ENCODE peak calls at places on chromosomes 16 and 17, in seven cellular contexts. D is mammary epithelial cell, P is mesenchymal stem cell, U is PC-3, R is neural progenitor cell, W is H9, J is astrocyte. T is an unnamed sample.
A peak's percentile ranks its signal among the peaks of the same experiment; 100 is the strongest.

GRCh38 chr17:55770220-55770870 is 19.5 kb downstream of the PCTP start:
- DNase-seq in D (peak; percentile 56), P (peak; percentile 78), U (peak; percentile 86), R (peak; percentile 65), W (no peak), J (peak; percentile 36), T (peak; percentile 87)

GRCh38 chr16:84410361-84411138 is 42.2 kb downstream of the ATP2C2 start:
- DNase-seq in D (no peak), P (no peak), U (peak; percentile 8), R (no peak), W (no peak), J (no peak), T (no peak)

GRCh38 chr17:77830816-77831490 is 127.5 kb upstream of the TNRC6C start:
- DNase-seq in D (no peak), P (no peak), U (no peak), R (no peak), W (no peak), J (no peak), T (no peak)

GRCh38 chr17:67441052-67441738 is 64.1 kb downstream of the PITPNC1 start:
- DNase-seq in D (no peak), P (peak; percentile 98), U (peak; percentile 89), R (peak; percentile 73), W (no peak), J (peak; percentile 76), T (peak; percentile 4)

GRCh38 chr17:27810902-27811557 is 10.7 kb upstream of the NOS2 start:
- DNase-seq in D (no peak), P (peak; percentile 57), U (peak; percentile 46), R (no peak), W (no peak), J (no peak), T (no peak)

GRCh38 chr16:51592013-51592501 is 441.0 kb upstream of the SALL1 start:
- DNase-seq in D (no peak), P (no peak), U (no peak), R (peak; percentile 46), W (no peak), J (no peak), T (peak; percentile 14)

GRCh38 chr17:82668024-82668630 is 19.9 kb upstream of the WDR45B start:
- DNase-seq in D (no peak), P (no peak), U (no peak), R (no peak), W (no peak), J (no peak), T (no peak)

GRCh38 chr16:84786605-84787302 is 33.0 kb upstream of the CRISPLD2 start:
- DNase-seq in D (no peak), P (no peak), U (no peak), R (no peak), W (no peak), J (no peak), T (no peak)

GRCh38 chr17:40993856-40994255 is at the start of gene KRTAP3-3:
- DNase-seq in D (no peak), P (no peak), U (no peak), R (no peak), W (no peak), J (no peak), T (no peak)

GRCh38 chr17:5780476-5780875 is 196.2 kb upstream of the NLRP1 start:
- DNase-seq in D (peak; percentile 61), P (peak; percentile 77), U (peak; percentile 80), R (no peak), W (no peak), J (peak; percentile 85), T (peak; percentile 77)

GRCh38 chr16:10578474-10579316 is 1.7 kb downstream of the EMP2 start:
- DNase-seq in D (peak; percentile 30), P (no peak), U (peak; percentile 55), R (no peak), W (no peak), J (no peak), T (no peak)

GRCh38 chr17:42744283-42744805 is 496 bp downstream of the EZH1 start:
- DNase-seq in D (peak; percentile 76), P (peak; percentile 63), U (peak; percentile 44), R (no peak), W (no peak), J (no peak), T (peak; percentile 63)

GRCh38 chr17:70588003-70588402 is 418.7 kb downstream of the KCNJ2 start:
- DNase-seq in D (peak; percentile 44), P (peak; percentile 24), U (no peak), R (no peak), W (no peak), J (peak; percentile 56), T (no peak)

GRCh38 chr17:49480833-49481615 is 14.1 kb upstream of the NGFR start:
- DNase-seq in D (no peak), P (no peak), U (no peak), R (no peak), W (no peak), J (no peak), T (no peak)

DNA sequence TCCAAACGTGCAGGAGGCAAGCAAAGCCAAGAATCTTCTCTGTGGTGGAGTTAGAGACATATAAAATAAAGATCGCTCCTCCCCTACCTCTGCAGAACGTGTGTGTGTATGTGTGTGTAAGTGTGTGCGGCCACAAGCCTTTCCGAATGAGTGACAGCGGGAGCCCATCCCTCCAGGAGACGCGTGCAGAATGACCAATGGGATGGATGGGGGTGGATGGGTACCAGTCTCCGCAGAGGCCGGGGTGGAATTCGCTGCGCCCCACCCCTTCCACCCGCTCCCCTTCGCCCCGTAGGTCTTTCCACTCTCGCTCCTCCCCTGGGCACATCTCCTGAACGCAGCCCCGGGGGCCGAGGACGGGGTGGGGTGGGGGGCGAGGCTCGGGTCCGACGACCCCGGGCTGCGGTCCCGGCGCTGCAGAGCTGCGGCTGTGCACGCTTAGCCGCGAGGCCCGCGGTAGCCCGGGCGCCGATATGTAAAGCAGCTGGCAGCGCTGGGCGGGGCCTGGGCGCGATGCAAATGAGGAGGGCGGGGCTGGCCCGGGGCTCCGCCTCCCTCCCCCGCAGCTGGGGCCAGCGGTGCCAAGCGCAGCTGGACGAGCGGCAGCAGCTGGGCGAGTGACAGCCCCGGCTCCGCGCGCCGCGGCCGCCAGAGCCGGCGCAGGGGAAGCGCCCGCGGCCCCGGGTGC is at the start of gene PRKCB:
- DNase-seq in D (peak; percentile 47), P (peak; percentile 1), U (no peak), R (peak; percentile 98), W (peak; percentile 89), J (no peak), T (peak; percentile 29)
- H3K9ac ChIP-seq in D (no peak within 1 kb of the TSS), P (no peak within 1 kb of the TSS), U (no peak within 1 kb of the TSS), R (no peak within 1 kb of the TSS), W (no peak within 1 kb of the TSS), J (no peak within 1 kb of the TSS), T (no peak within 1 kb of the TSS)

DNA sequence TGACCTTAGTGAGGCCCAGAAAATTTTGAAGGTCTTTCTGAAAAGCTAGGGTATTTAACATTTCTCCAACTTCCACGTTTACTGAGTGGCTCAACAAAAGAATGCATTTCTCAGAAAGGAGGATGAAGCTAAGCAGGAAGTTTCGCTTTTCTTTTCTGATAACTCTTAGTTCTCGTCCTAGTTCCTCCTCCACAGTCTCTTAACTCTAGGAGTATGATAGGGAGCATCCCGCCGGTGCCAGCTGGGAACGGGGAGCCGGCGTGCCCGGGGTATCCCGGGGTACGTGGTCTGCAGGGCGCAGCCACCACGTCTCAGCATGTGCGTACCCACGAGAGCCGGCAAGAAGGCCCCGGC is 350 bp downstream of the KARS1 start:
- DNase-seq in D (no peak), P (no peak), U (no peak), R (no peak), W (no peak), J (no peak), T (no peak)
- H3K4me1 ChIP-seq in D (peaks cover 25% of the 10 kb centered on the region), P (peaks cover 17% of the 10 kb centered on the region), U (peaks cover 21% of the 10 kb centered on the region), R (peaks cover 15% of the 10 kb centered on the region), W (no peaks in the 10 kb centered on the region), J (peaks cover 16% of the 10 kb centered on the region), T (peaks cover 41% of the 10 kb centered on the region)

GRCh38 chr16:56999409-57000270 is 10.3 kb downstream of the NLRC5 start:
- DNase-seq in D (no peak), P (peak; percentile 41), U (no peak), R (no peak), W (no peak), J (no peak), T (no peak)
- H3K9ac ChIP-seq in D (no peak overlapping the region), P (peak overlapping the region; percentile 74), U (no peak overlapping the region), R (no peak overlapping the region), W (no peak overlapping the region), J (peak overlapping the region; percentile 76), T (peak overlapping the region; percentile 21)

GRCh38 chr17:75812096-75813001 is 27.7 kb downstream of the UNK start:
- DNase-seq in D (no peak), P (no peak), U (no peak), R (no peak), W (peak; percentile 24), J (no peak), T (no peak)

GRCh38 chr17:75814900-75815373 is 29.3 kb downstream of the UNC13D start:
- DNase-seq in D (peak; percentile 78), P (peak; percentile 79), U (peak; percentile 90), R (no peak), W (no peak), J (peak; percentile 74), T (peak; percentile 71)

GRCh38 chr17:75814021-75814395 is 29.4 kb downstream of the UNK start:
- DNase-seq in D (no peak), P (no peak), U (no peak), R (no peak), W (no peak), J (no peak), T (no peak)

GRCh38 chr17:75815399-75815798 is 28.8 kb downstream of the UNC13D start:
- DNase-seq in D (no peak), P (no peak), U (no peak), R (no peak), W (no peak), J (no peak), T (no peak)

GRCh38 chr17:75813081-75814020 is 28.7 kb downstream of the UNK start:
- DNase-seq in D (no peak), P (no peak), U (no peak), R (no peak), W (no peak), J (no peak), T (no peak)
- H3K4me1 ChIP-seq in D (peaks cover 28% of the 10 kb centered on the region), P (peaks cover 23% of the 10 kb centered on the region), U (peaks cover 12% of the 10 kb centered on the region), R (no peaks in the 10 kb centered on the region), W (no peaks in the 10 kb centered on the region), J (peaks cover 17% of the 10 kb centered on the region), T (peaks cover 27% of the 10 kb centered on the region)